ENCODE peak calls at places on chromosome 10, in ten cellular contexts. One of them, this sample, is unnamed. For H3K4me1, the result is how much of the 10 kb centered on the place peaks cover.

GRCh38 chr10:24910574-24910973 is 41.8 kb downstream of the PRTFDC1 start:
- DNase-seq in A549: no peak
- DNase-seq in IMR-90: no peak
- DNase-seq in heart left ventricle: no peak
- DNase-seq in mammary epithelial cell: no peak
- DNase-seq in DND-41: no peak
- DNase-seq in Panc1: no peak
- DNase-seq in astrocyte: no peak
- DNase-seq in spleen: no peak
- DNase-seq in ovary: no peak
- DNase-seq in this sample: no peak

GRCh38 chr10:128803790-128804189 is 663.3 kb upstream of the MGMT start:
- DNase-seq in A549: no peak
- DNase-seq in IMR-90: no peak
- DNase-seq in heart left ventricle: no peak
- DNase-seq in mammary epithelial cell: no peak
- DNase-seq in DND-41: no peak
- DNase-seq in Panc1: no peak
- DNase-seq in astrocyte: no peak
- DNase-seq in spleen: no peak
- DNase-seq in ovary: no peak
- DNase-seq in this sample: no peak

GRCh38 chr10:117627561-117627960 is 85.0 kb downstream of the EMX2 start:
- DNase-seq in A549: no peak
- DNase-seq in IMR-90: no peak
- DNase-seq in heart left ventricle: no peak
- DNase-seq in mammary epithelial cell: no peak
- DNase-seq in DND-41: no peak
- DNase-seq in Panc1: no peak
- DNase-seq in astrocyte: no peak
- DNase-seq in spleen: no peak
- DNase-seq in ovary: no peak
- DNase-seq in this sample: no peak

GRCh38 chr10:89355373-89355772 is 22.5 kb upstream of the IFIT1B start:
- DNase-seq in A549: no peak
- DNase-seq in IMR-90: peak
- DNase-seq in heart left ventricle: no peak
- DNase-seq in mammary epithelial cell: peak
- DNase-seq in DND-41: no peak
- DNase-seq in Panc1: no peak
- DNase-seq in astrocyte: peak
- DNase-seq in spleen: no peak
- DNase-seq in ovary: no peak
- DNase-seq in this sample: no peak

GRCh38 chr10:125343118-125343752 is 182.9 kb upstream of the CTBP2 start:
- DNase-seq in A549: peak
- DNase-seq in IMR-90: peak
- DNase-seq in heart left ventricle: no peak
- DNase-seq in mammary epithelial cell: peak
- DNase-seq in DND-41: peak
- DNase-seq in Panc1: peak
- DNase-seq in astrocyte: peak
- DNase-seq in spleen: no peak
- DNase-seq in ovary: peak
- DNase-seq in this sample: no peak

GRCh38 chr10:32946108-32946507 is 11.9 kb downstream of the ITGB1 start:
- DNase-seq in A549: no peak
- DNase-seq in IMR-90: no peak
- DNase-seq in heart left ventricle: no peak
- DNase-seq in mammary epithelial cell: no peak
- DNase-seq in DND-41: no peak
- DNase-seq in Panc1: no peak
- DNase-seq in astrocyte: no peak
- DNase-seq in spleen: no peak
- DNase-seq in ovary: no peak
- DNase-seq in this sample: no peak

GRCh38 chr10:77637474-77637985 is at the start of gene KCNMA1:
- DNase-seq in A549: peak
- DNase-seq in IMR-90: no peak
- DNase-seq in heart left ventricle: no peak
- DNase-seq in mammary epithelial cell: peak
- DNase-seq in DND-41: no peak
- DNase-seq in Panc1: no peak
- DNase-seq in astrocyte: no peak
- DNase-seq in spleen: peak
- DNase-seq in ovary: no peak
- DNase-seq in this sample: no peak

GRCh38 chr10:109430844-109431243 is 492.5 kb downstream of the XPNPEP1 start:
- DNase-seq in A549: no peak
- DNase-seq in IMR-90: no peak
- DNase-seq in heart left ventricle: no peak
- DNase-seq in mammary epithelial cell: no peak
- DNase-seq in DND-41: no peak
- DNase-seq in Panc1: no peak
- DNase-seq in astrocyte: peak
- DNase-seq in spleen: no peak
- DNase-seq in ovary: no peak
- DNase-seq in this sample: no peak

GRCh38 chr10:103764296-103765088 is 90.9 kb downstream of the SH3PXD2A start:
- DNase-seq in A549: no peak
- DNase-seq in IMR-90: no peak
- DNase-seq in heart left ventricle: no peak
- DNase-seq in mammary epithelial cell: no peak
- DNase-seq in DND-41: no peak
- DNase-seq in Panc1: no peak
- DNase-seq in astrocyte: no peak
- DNase-seq in spleen: no peak
- DNase-seq in ovary: no peak
- DNase-seq in this sample: no peak

GRCh38 chr10:103765168-103765567 is 90.2 kb downstream of the SH3PXD2A start:
- DNase-seq in A549: no peak
- DNase-seq in IMR-90: peak
- DNase-seq in heart left ventricle: no peak
- DNase-seq in mammary epithelial cell: peak
- DNase-seq in DND-41: no peak
- DNase-seq in Panc1: no peak
- DNase-seq in astrocyte: peak
- DNase-seq in spleen: no peak
- DNase-seq in ovary: no peak
- DNase-seq in this sample: no peak

GRCh38 chr10:103762924-103763323 is 92.5 kb downstream of the SH3PXD2A start:
- DNase-seq in A549: no peak
- DNase-seq in IMR-90: no peak
- DNase-seq in heart left ventricle: no peak
- DNase-seq in mammary epithelial cell: no peak
- DNase-seq in DND-41: no peak
- DNase-seq in Panc1: no peak
- DNase-seq in astrocyte: no peak
- DNase-seq in spleen: no peak
- DNase-seq in ovary: no peak
- DNase-seq in this sample: no peak

GRCh38 chr10:103762166-103762565 is 93.2 kb downstream of the SH3PXD2A start:
- DNase-seq in A549: no peak
- DNase-seq in IMR-90: no peak
- DNase-seq in heart left ventricle: no peak
- DNase-seq in mammary epithelial cell: no peak
- DNase-seq in DND-41: no peak
- DNase-seq in Panc1: no peak
- DNase-seq in astrocyte: no peak
- DNase-seq in spleen: no peak
- DNase-seq in ovary: no peak
- DNase-seq in this sample: no peak

DNA sequence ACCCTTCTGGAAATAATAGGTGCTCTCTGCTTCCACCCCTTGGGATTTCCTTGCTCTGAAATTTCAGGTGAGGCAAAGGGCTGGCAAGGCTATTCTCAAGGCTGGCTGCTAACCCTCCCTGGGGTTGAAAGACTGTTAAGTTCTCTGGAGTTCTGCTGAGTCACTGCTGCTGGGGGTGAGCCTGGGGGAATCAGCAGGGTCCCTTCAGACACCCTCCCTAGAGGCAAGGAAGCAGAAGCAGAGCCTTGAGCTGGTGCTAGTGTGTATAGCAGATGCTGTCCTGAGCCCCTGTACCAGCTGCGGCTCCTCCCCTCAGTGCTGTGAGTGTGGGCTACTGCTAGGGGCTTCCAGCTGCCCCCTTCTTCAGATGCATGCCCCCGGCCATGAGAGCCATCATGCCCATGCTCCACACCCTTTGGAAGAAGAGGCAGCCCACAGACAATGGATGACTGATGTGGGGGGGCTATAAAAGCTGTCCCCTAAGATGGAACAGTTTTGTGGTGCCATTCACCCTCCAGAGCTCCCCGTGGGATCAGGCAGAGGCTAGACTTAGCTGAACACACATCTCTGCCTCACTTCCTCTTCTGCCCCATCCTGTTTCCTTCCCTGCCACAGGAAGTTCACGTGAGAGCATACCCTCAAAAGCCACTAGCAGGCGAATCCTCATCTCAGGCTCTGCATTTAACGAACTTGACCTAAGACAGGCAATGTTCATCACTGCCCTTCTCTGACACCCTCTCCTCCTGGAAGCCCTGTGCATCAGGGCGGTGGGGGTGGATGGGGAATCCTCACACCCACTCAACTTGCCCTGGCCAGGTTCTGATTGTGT is 91.8 kb downstream of the SH3PXD2A start:
- DNase-seq in A549: no peak
- DNase-seq in IMR-90: peak
- DNase-seq in heart left ventricle: no peak
- DNase-seq in mammary epithelial cell: no peak
- DNase-seq in DND-41: peak
- DNase-seq in Panc1: no peak
- DNase-seq in astrocyte: no peak
- DNase-seq in spleen: no peak
- DNase-seq in ovary: no peak
- DNase-seq in this sample: peak
- H3K4me1 ChIP-seq in A549: half or more
- H3K4me1 ChIP-seq in IMR-90: under half
- H3K4me1 ChIP-seq in heart left ventricle: under half
- H3K4me1 ChIP-seq in mammary epithelial cell: half or more
- H3K4me1 ChIP-seq in DND-41: under half
- H3K4me1 ChIP-seq in Panc1: under half
- H3K4me1 ChIP-seq in astrocyte: half or more
- H3K4me1 ChIP-seq in spleen: half or more
- H3K4me1 ChIP-seq in ovary: under half
- H3K4me1 ChIP-seq in this sample: half or more

GRCh38 chr10:100998991-100999741 is 442 bp upstream of the LZTS2 start:
- DNase-seq in A549: peak
- DNase-seq in IMR-90: peak
- DNase-seq in heart left ventricle: peak
- DNase-seq in mammary epithelial cell: peak
- DNase-seq in DND-41: peak
- DNase-seq in Panc1: no peak
- DNase-seq in astrocyte: peak
- DNase-seq in spleen: peak
- DNase-seq in ovary: peak
- DNase-seq in this sample: peak

GRCh38 chr10:101001225-101002035 is 1.8 kb downstream of the LZTS2 start:
- DNase-seq in A549: no peak
- DNase-seq in IMR-90: peak
- DNase-seq in heart left ventricle: peak
- DNase-seq in mammary epithelial cell: peak
- DNase-seq in DND-41: no peak
- DNase-seq in Panc1: no peak
- DNase-seq in astrocyte: peak
- DNase-seq in spleen: peak
- DNase-seq in ovary: peak
- DNase-seq in this sample: no peak

GRCh38 chr10:101002456-101002855 is 2.8 kb downstream of the LZTS2 start:
- DNase-seq in A549: no peak
- DNase-seq in IMR-90: no peak
- DNase-seq in heart left ventricle: peak
- DNase-seq in mammary epithelial cell: no peak
- DNase-seq in DND-41: no peak
- DNase-seq in Panc1: no peak
- DNase-seq in astrocyte: no peak
- DNase-seq in spleen: no peak
- DNase-seq in ovary: no peak
- DNase-seq in this sample: no peak

GRCh38 chr10:100999742-101000601 is at the start of gene LZTS2:
- DNase-seq in A549: no peak
- DNase-seq in IMR-90: no peak
- DNase-seq in heart left ventricle: peak
- DNase-seq in mammary epithelial cell: peak
- DNase-seq in DND-41: no peak
- DNase-seq in Panc1: no peak
- DNase-seq in astrocyte: no peak
- DNase-seq in spleen: peak
- DNase-seq in ovary: peak
- DNase-seq in this sample: no peak

DNA sequence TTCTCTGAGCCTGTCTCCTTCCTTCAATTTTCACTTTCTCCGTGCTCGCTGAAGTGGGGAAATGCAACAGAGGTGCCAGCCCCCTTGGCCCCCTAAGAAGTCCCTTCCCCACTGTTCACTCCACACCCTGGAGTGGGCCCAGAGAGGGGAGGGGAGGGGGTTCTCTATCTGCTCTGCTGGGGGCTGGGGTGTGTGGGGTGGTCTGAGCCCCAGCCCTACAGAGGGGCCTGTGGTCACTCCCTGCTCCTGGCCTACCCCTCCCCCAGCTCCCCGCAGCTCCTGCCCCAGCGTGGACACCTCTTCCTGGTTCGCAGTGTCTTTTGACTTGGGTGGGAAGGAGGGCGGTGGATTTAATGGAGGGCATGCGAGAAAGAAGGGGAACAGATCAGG is 989 bp downstream of the LZTS2 start:
- DNase-seq in A549: no peak
- DNase-seq in IMR-90: no peak
- DNase-seq in heart left ventricle: peak
- DNase-seq in mammary epithelial cell: no peak
- DNase-seq in DND-41: no peak
- DNase-seq in Panc1: no peak
- DNase-seq in astrocyte: no peak
- DNase-seq in spleen: peak
- DNase-seq in ovary: peak
- DNase-seq in this sample: no peak
- H3K4me1 ChIP-seq in A549: under half
- H3K4me1 ChIP-seq in IMR-90: under half
- H3K4me1 ChIP-seq in heart left ventricle: under half
- H3K4me1 ChIP-seq in mammary epithelial cell: under half
- H3K4me1 ChIP-seq in DND-41: under half
- H3K4me1 ChIP-seq in Panc1: under half
- H3K4me1 ChIP-seq in astrocyte: under half
- H3K4me1 ChIP-seq in spleen: half or more
- H3K4me1 ChIP-seq in ovary: under half
- H3K4me1 ChIP-seq in this sample: under half

GRCh38 chr10:6642881-6643280 is 62.8 kb upstream of the PRKCQ start:
- DNase-seq in A549: no peak
- DNase-seq in IMR-90: no peak
- DNase-seq in heart left ventricle: no peak
- DNase-seq in mammary epithelial cell: no peak
- DNase-seq in DND-41: no peak
- DNase-seq in Panc1: no peak
- DNase-seq in astrocyte: no peak
- DNase-seq in spleen: no peak
- DNase-seq in ovary: no peak
- DNase-seq in this sample: no peak
- H3K4me1 ChIP-seq in A549: under half
- H3K4me1 ChIP-seq in IMR-90: under half
- H3K4me1 ChIP-seq in heart left ventricle: under half
- H3K4me1 ChIP-seq in mammary epithelial cell: under half
- H3K4me1 ChIP-seq in DND-41: under half
- H3K4me1 ChIP-seq in Panc1: under half
- H3K4me1 ChIP-seq in astrocyte: under half
- H3K4me1 ChIP-seq in spleen: under half
- H3K4me1 ChIP-seq in ovary: under half
- H3K4me1 ChIP-seq in this sample: under half

DNA sequence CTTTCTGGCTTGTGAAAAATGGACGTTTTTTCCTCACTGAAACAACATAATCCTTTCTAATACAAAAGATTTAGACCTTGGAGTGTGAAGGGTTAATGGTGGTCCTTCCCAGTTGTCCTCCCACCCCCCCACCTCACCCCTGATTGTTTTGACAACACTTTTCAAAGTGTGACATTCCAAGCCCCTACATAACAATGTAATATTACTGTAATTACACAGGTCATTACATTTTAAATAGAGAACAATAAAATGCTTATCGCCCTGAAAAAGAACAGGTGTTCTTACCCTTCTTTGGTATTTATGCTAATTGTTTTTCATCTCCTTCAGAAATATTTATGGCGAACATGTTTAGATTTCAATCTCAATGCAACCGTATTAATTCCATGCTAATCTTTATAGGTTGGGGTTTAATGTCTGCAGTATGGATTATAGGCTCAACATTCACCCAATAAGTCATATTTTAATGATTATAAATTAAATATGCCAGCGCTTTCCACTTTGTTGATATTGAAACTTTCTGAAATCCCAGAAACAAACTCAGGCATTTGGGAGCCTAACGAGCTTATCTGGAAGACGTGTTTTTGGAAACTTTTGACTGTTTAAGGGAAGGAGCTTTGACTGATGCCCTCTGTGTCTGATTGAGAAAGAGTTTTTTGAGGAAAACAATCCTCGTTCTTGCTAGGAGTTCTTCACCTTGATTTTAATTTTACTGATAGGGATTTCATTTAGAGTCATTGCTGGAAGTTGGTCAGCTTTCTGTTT is 5.1 kb downstream of the TCF7L2 start:
- DNase-seq in A549: no peak
- DNase-seq in IMR-90: no peak
- DNase-seq in heart left ventricle: no peak
- DNase-seq in mammary epithelial cell: no peak
- DNase-seq in DND-41: no peak
- DNase-seq in Panc1: no peak
- DNase-seq in astrocyte: no peak
- DNase-seq in spleen: no peak
- DNase-seq in ovary: no peak
- DNase-seq in this sample: no peak
- H3K4me1 ChIP-seq in A549: half or more
- H3K4me1 ChIP-seq in IMR-90: under half
- H3K4me1 ChIP-seq in heart left ventricle: under half
- H3K4me1 ChIP-seq in mammary epithelial cell: half or more
- H3K4me1 ChIP-seq in DND-41: under half
- H3K4me1 ChIP-seq in Panc1: half or more
- H3K4me1 ChIP-seq in astrocyte: half or more
- H3K4me1 ChIP-seq in spleen: half or more
- H3K4me1 ChIP-seq in ovary: under half
- H3K4me1 ChIP-seq in this sample: under half

This sample was measured in CD4-positive, CD25-positive, alpha-beta regulatory T cell.